ENCODE peak calls at places on chromosome 11, in five cellular contexts. Q is heart right ventricle, T is epithelial cell of esophagus, O is dorsolateral prefrontal cortex, J is endothelial cell. A is an unnamed sample.

GRCh38 chr11:19803506-19803998 is 90.9 kb downstream of the NAV2 start:
- DNase-seq in Q (no peak), T (peak; percentile 58), O (no peak), J (no peak), A (no peak)

GRCh38 chr11:16373768-16374167 is 17.4 kb upstream of the SOX6 start:
- DNase-seq in Q (no peak), T (no peak), O (no peak), J (no peak), A (no peak)

GRCh38 chr11:99773646-99774045 is 752.9 kb downstream of the CNTN5 start:
- DNase-seq in Q (no peak), T (no peak), O (no peak), J (no peak), A (no peak)

GRCh38 chr11:32895471-32895870 is 2.9 kb downstream of the QSER1 start:
- DNase-seq in Q (no peak), T (no peak), O (no peak), J (no peak), A (no peak)

GRCh38 chr11:74135516-74135840 is 35.3 kb downstream of the C2CD3 start:
- DNase-seq in Q (no peak), T (no peak), O (no peak), J (no peak), A (no peak)

GRCh38 chr11:67030976-67031375 is 8.0 kb downstream of the SYT12 start:
- DNase-seq in Q (no peak), T (no peak), O (no peak), J (no peak), A (no peak)

GRCh38 chr11:46120361-46120710 is 918 bp downstream of the PHF21A start:
- DNase-seq in Q (peak; percentile 42), T (no peak), O (no peak), J (peak; percentile 31), A (peak; percentile 43)

GRCh38 chr11:13141731-13142724 is 132.9 kb downstream of the RASSF10 start:
- DNase-seq in Q (peak; percentile 21), T (no peak), O (no peak), J (no peak), A (no peak)

GRCh38 chr11:125990244-125990643 is 44.4 kb downstream of the VSIG10L2 start:
- DNase-seq in Q (peak; percentile 48), T (peak; percentile 5), O (no peak), J (no peak), A (no peak)

DNA sequence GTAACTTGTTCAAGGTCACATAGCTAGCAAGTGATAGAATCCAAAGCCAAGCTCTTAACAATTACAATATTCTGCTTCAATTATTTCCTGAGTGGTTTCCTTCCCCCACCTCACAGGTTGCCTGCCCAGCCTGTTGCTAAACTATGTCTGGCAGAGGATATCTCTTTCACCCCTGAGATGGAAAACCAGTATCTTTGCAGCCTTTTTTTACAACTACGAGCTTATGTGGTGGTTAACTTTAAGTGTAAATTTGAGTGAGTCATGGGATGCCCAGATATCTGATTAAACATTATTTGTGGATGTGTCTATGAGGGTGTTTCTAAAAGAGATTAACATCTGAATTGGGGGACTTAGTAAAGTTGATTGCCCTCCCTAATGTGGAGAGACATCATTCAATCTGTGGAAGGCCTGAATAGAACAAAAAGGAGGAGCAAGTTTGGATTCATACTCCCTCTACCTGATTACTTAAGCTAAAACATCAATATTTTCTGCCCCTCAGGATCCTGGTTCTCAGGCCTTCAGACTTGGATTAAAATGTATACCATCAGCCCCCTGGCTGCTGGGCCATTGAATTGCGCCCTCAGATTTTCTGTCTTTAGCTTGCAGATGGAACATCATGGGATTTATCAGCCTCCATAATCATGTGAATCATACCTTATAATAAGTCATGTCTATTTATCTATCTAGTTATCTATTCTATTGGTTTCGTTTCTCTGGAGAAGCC is 911.9 kb downstream of the METTL15 start:
- DNase-seq in Q (no peak), T (peak; percentile 44), O (no peak), J (peak; percentile 17), A (peak; percentile 35)
- TF ChIP-seq CTCF in Q (no peak), T (peak; percentile 65), O (peak; percentile 27), J (peak; percentile 78), A (peak; percentile 81)

DNA sequence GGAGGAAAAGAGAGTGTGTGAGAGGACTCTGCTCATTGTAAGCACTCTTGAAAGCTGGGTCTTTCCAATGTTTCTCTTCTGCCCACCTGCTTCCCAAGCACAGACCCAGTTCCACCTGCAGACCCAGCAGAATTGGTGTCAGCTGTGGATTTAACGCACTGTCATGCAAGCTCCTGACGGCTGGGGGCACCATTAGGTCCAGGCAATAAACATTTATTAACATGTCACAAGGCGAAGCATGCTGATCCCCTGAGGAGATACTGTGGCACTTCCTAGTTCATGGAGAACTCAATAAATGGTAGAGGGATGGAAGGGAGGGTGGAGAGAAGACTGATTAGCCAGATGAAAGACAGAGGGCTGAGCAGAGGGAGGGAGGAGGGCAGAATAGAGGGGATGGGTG is 68.3 kb upstream of the TSPAN18 start:
- DNase-seq in Q (no peak), T (peak; percentile 10), O (no peak), J (peak; percentile 30), A (peak; percentile 53)
- TF ChIP-seq CTCF in Q (peak; percentile 16), T (no peak), O (no peak), J (peak; percentile 29), A (no peak)

DNA sequence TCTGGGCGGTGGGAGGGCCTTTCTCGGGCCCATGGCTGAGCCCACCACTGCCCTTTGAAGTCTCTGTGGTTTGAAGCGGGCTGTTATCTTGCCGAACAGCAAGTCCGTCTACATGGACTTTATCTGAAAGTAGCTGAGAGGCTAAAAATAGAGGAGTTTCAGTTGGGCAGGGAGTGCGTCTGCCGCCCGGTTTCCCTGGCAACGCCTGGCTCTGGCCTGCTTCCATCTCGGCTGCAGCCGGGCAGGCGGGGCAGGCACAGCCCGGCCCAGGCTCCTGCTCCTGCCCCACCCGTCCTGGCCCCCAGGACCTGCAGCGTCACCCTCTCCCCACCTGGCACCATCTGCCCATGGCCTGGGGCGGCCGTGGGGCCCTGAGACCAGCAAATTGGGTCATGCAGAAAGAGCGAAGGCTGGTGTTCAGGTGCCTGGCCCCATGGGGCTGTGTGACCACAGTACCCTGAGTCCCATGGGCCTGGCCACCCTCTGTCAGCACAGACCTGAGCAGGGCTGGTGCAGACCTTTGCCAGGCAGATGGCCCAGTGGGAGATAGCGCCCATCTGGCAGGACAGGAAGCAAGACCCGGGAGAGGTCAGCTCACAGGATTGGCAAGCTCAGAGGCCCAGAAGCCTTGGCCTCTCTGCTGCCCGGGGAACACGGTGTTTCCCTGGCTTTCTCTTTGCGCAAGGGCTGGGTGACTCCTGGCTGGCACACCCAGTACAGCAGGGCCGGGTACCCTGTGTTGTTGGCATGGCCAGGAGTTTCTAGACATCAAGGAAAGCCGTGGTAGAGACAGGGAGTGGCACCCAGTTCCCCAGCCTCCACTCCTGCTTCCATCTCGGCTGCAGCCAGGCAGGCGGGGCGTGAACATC is 79.1 kb upstream of the KCNQ1OT1 start:
- DNase-seq in Q (peak; percentile 76), T (peak; percentile 76), O (peak; percentile 85), J (peak; percentile 2), A (peak; percentile 49)
- TF ChIP-seq CTCF in Q (peak; percentile 28), T (peak; percentile 50), O (no peak), J (no peak), A (no peak)

DNA sequence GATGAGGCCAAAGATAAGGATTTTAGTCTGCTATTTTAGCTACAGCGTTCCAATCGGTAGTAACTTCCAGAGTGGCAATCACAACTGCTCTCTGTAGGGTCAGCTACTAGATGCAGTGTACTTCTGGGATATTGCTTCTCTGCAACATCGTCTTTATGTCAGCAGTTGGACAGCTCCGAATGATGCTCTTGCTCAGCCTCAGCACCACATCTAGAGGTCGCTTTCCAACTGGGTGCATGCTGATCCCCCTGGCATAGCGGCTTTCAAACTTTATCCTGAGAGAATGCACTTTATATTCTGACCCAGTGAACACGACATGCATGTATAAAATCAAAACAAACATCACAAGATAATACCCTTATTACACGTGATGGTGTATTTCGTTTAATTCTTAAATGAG is 219.6 kb downstream of the C11orf87 start:
- DNase-seq in Q (peak; percentile 8), T (peak; percentile 71), O (no peak), J (peak; percentile 46), A (no peak)
- TF ChIP-seq CTCF in Q (no peak), T (peak; percentile 43), O (no peak), J (no peak), A (no peak)

GRCh38 chr11:44957051-44957515 is 6.4 kb upstream of the TP53I11 start:
- DNase-seq in Q (no peak), T (no peak), O (no peak), J (no peak), A (peak; percentile 74)
- TF ChIP-seq CTCF in Q (no peak), T (no peak), O (no peak), J (no peak), A (no peak)

GRCh38 chr11:113722934-113723333 is 16.8 kb upstream of the TMPRSS5 start:
- DNase-seq in Q (no peak), T (no peak), O (no peak), J (no peak), A (no peak)

GRCh38 chr11:113725411-113725810 is 19.3 kb upstream of the TMPRSS5 start:
- DNase-seq in Q (no peak), T (no peak), O (no peak), J (no peak), A (no peak)

GRCh38 chr11:113721462-113722066 is 15.5 kb upstream of the TMPRSS5 start:
- DNase-seq in Q (peak; percentile 6), T (peak; percentile 67), O (no peak), J (no peak), A (no peak)

GRCh38 chr11:113723706-113724246 is 17.7 kb upstream of the TMPRSS5 start:
- DNase-seq in Q (no peak), T (no peak), O (no peak), J (no peak), A (no peak)

GRCh38 chr11:113722221-113722620 is 16.1 kb upstream of the TMPRSS5 start:
- DNase-seq in Q (no peak), T (no peak), O (peak; percentile 65), J (no peak), A (no peak)
- TF ChIP-seq CTCF in Q (no peak), T (no peak), O (no peak), J (no peak), A (no peak)